ENCODE peak calls at places on chromosomes 1 and 21, in five cellular contexts. H, E, W, Y and Z are unnamed samples.

GRCh38 chr1:81466970-81467369 is 333.8 kb upstream of the ADGRL2 start:
- DNase-seq in H (no peak), E (no peak), W (no peak), Y (no peak), Z (no peak)

GRCh38 chr1:185338719-185339622 is 21.9 kb upstream of the IVNS1ABP start:
- DNase-seq in H (peak), E (peak), W (no peak), Y (no peak), Z (no peak)

GRCh38 chr1:81867235-81867634 is 66.5 kb downstream of the ADGRL2 start:
- DNase-seq in H (no peak), E (no peak), W (no peak), Y (no peak), Z (no peak)

GRCh38 chr1:157272264-157272663 is 134.1 kb upstream of the ETV3 start:
- DNase-seq in H (no peak), E (no peak), W (no peak), Y (no peak), Z (no peak)

GRCh38 chr1:210001751-210002150 is 63.7 kb downstream of the SYT14 start:
- DNase-seq in H (no peak), E (no peak), W (no peak), Y (no peak), Z (no peak)

GRCh38 chr1:41045740-41046139 is 24.2 kb upstream of the SLFNL1 start:
- DNase-seq in H (peak), E (no peak), W (no peak), Y (peak), Z (no peak)

GRCh38 chr1:62040450-62040849 is 154.2 kb upstream of the L1TD1 start:
- DNase-seq in H (no peak), E (no peak), W (no peak), Y (no peak), Z (no peak)

GRCh38 chr1:87686137-87686490 is 357.4 kb downstream of the LMO4 start:
- DNase-seq in H (no peak), E (no peak), W (no peak), Y (no peak), Z (no peak)

GRCh38 chr1:92784051-92784638 is 763 bp downstream of the EVI5 start:
- DNase-seq in H (peak), E (peak), W (peak), Y (no peak), Z (peak)

GRCh38 chr1:234612352-234613127 is 2.6 kb upstream of the IRF2BP2 start:
- DNase-seq in H (peak), E (peak), W (peak), Y (peak), Z (peak)

GRCh38 chr1:172375227-172375631 is 45.3 kb upstream of the C1orf105 start:
- DNase-seq in H (no peak), E (no peak), W (no peak), Y (no peak), Z (no peak)

GRCh38 chr1:101797722-101798121 is 199.0 kb downstream of the OLFM3 start:
- DNase-seq in H (no peak), E (no peak), W (no peak), Y (no peak), Z (no peak)

GRCh38 chr21:43924421-43925095 is 59.5 kb downstream of the AGPAT3 start:
- DNase-seq in H (no peak), E (no peak), W (no peak), Y (no peak), Z (no peak)

GRCh38 chr1:161130266-161130665 is 2.2 kb downstream of the DEDD start:
- DNase-seq in H (no peak), E (no peak), W (no peak), Y (no peak), Z (no peak)
- H3K4me3 ChIP-seq in H (no peak), E (no peak), W (no peak), Y (no peak), Z (no peak)

DNA sequence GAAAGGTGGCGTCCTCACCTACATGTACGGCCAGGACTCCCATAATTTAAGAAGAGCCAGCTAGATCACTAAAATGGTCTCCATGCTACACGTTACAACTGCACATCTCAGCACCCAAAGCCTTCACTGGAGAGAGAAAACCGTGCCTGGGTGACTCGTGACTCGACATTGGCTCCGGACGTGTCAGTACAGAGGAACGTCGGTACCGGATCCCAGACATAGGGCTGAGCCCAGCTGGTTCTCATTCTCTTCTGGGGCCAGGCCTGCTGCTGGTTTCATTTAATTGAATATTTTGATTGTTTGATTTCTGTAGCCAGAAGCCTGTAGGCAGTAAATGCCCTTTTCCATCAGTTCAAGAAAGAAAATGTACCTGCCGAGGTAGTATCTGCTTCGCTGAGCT is 93.1 kb downstream of the HHIPL2 start:
- DNase-seq in H (no peak), E (no peak), W (peak), Y (no peak), Z (no peak)
- H3K4me3 ChIP-seq in H (peak), E (no peak), W (no peak), Y (peak), Z (no peak)

DNA sequence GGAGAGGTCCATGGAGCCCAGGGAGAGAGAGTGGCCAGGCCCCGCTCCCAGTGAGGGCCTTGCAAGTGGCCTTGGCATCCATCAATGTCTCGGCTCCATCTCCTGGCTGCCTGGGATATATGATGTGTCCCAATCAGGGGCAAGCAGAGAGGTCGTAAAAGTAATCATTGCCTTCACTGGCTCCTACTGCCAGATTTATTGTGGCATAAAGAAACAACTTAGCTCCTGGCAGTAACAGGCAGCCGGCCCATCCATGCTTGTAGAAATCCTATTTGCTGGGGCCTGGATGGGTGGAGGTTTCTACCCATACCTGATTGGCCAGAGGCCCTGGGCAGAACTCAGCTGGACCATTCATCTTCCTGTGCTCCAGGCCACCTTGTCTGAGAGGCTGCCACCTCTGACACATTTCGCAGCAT is 272.6 kb downstream of the MATN1 start:
- DNase-seq in H (no peak), E (no peak), W (no peak), Y (no peak), Z (no peak)
- H3K4me3 ChIP-seq in H (no peak), E (no peak), W (no peak), Y (no peak), Z (no peak)

GRCh38 chr1:114043046-114043445 is 63.8 kb downstream of the OLFML3 start:
- DNase-seq in H (no peak), E (no peak), W (no peak), Y (no peak), Z (no peak)

GRCh38 chr1:114037952-114038867 is 58.9 kb downstream of the OLFML3 start:
- DNase-seq in H (no peak), E (no peak), W (no peak), Y (no peak), Z (no peak)

GRCh38 chr1:114040273-114041043 is 61.2 kb downstream of the OLFML3 start:
- DNase-seq in H (peak), E (no peak), W (no peak), Y (no peak), Z (no peak)

DNA sequence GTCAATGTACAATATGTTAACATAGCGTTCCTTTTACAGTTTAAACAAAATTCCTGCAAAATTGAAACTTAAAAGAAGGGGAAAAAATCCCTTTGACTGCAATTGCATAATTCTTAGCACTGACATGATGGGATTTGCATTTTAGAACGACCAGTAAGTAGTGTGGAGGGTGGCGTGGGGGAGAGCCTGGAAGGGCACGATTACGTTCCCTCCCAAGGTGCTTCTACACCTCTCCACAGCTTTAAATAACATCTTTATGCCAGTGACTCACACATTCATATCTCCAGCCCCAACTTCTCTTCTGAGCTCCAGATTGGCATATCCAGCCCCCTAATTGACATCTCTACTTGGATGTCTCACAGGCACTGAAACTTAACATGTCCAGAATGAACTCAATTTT is 64.3 kb downstream of the OLFML3 start:
- DNase-seq in H (no peak), E (no peak), W (no peak), Y (no peak), Z (no peak)
- H3K4me3 ChIP-seq in H (no peak), E (no peak), W (no peak), Y (no peak), Z (no peak)

GRCh38 chr21:40842197-40842552 is 4.8 kb downstream of the DSCAM start:
- DNase-seq in H (no peak), E (no peak), W (no peak), Y (no peak), Z (no peak)
- H3K4me3 ChIP-seq in H (no peak), E (no peak), W (no peak), Y (no peak), Z (no peak)